ENCODE peak calls at places on chromosomes 4 and X, in seven cellular contexts. P is H9; T is HTR-8/SVneo; D is neural crest cell; U is WTC11; F is adipocyte; L is stimulated activated CD8-positive, alpha-beta memory T cell treated with anti-CD3 and anti-CD28 coated beads, Interleukin-15, amount 100 ng/mL, for 4 hours. E is an unnamed sample.

GRCh38 chrX:116276191-116276700 is 105.7 kb downstream of the AGTR2 start:
- DNase-seq in P (no peak), T (no peak), D (no peak), U (no peak), F (no peak), L (no peak), E (no peak)

GRCh38 chrX:2498781-2499302 is 1.9 kb downstream of the DHRSX start:
- DNase-seq in P (no peak), T (no peak), D (no peak), U (no peak), F (peak), L (no peak), E (no peak)

GRCh38 chrX:53729756-53730155 is 43.2 kb upstream of the HUWE1 start:
- DNase-seq in P (no peak), T (no peak), D (no peak), U (no peak), F (peak), L (no peak), E (no peak)

GRCh38 chr4:88828846-88829245 is 131.2 kb upstream of the NAP1L5 start:
- DNase-seq in P (no peak), T (no peak), D (no peak), U (no peak), F (peak), L (no peak), E (no peak)

GRCh38 chrX:15909605-15910004 is 55.0 kb upstream of the AP1S2 start:
- DNase-seq in P (peak), T (no peak), D (no peak), U (no peak), F (no peak), L (no peak), E (peak)

GRCh38 chr4:891747-892146 is 40.4 kb downstream of the GAK start:
- DNase-seq in P (peak), T (peak), D (peak), U (peak), F (no peak), L (no peak), E (peak)

GRCh38 chrX:15953801-15954200 is 99.2 kb upstream of the AP1S2 start:
- DNase-seq in P (no peak), T (no peak), D (no peak), U (no peak), F (no peak), L (no peak), E (no peak)

GRCh38 chr4:150779707-150780106 is 197.8 kb downstream of the MAB21L2 start:
- DNase-seq in P (no peak), T (no peak), D (no peak), U (no peak), F (no peak), L (no peak), E (no peak)

GRCh38 chr4:158496030-158496741 is 25.5 kb upstream of the RXFP1 start:
- DNase-seq in P (peak), T (peak), D (peak), U (peak), F (peak), L (no peak), E (peak)

GRCh38 chr4:100913685-100914084 is 395.9 kb upstream of the EMCN start:
- DNase-seq in P (peak), T (no peak), D (no peak), U (peak), F (no peak), L (no peak), E (peak)

GRCh38 chr4:79576480-79576803 is 168.4 kb upstream of the GK2 start:
- DNase-seq in P (no peak), T (peak), D (peak), U (no peak), F (peak), L (no peak), E (peak)

GRCh38 chr4:74631338-74631737 is 163.0 kb downstream of the BTC start:
- DNase-seq in P (no peak), T (no peak), D (no peak), U (no peak), F (no peak), L (no peak), E (no peak)

GRCh38 chr4:94595880-94596483 is 144.2 kb downstream of the PDLIM5 start:
- DNase-seq in P (no peak), T (peak), D (no peak), U (no peak), F (peak), L (no peak), E (peak)

GRCh38 chr4:688695-689497 is at the start of gene SLC49A3:
- DNase-seq in P (peak), T (no peak), D (no peak), U (peak), F (no peak), L (no peak), E (peak)

GRCh38 chrX:96685205-96686099 is 810 bp downstream of the DIAPH2 start:
- DNase-seq in P (peak), T (no peak), D (peak), U (peak), F (peak), L (no peak), E (no peak)

GRCh38 chr4:164894725-164895124 is 17.7 kb downstream of the APELA start:
- DNase-seq in P (no peak), T (no peak), D (no peak), U (no peak), F (no peak), L (no peak), E (no peak)

GRCh38 chr4:38021751-38022150 is 61.6 kb downstream of the PTTG2 start:
- DNase-seq in P (no peak), T (no peak), D (no peak), U (no peak), F (no peak), L (no peak), E (no peak)

GRCh38 chr4:18111100-18111499 is 89.5 kb upstream of the LCORL start:
- DNase-seq in P (no peak), T (no peak), D (no peak), U (no peak), F (peak), L (no peak), E (no peak)

GRCh38 chr4:116480486-116480990 is 604.8 kb downstream of the TRAM1L1 start:
- DNase-seq in P (no peak), T (no peak), D (no peak), U (no peak), F (no peak), L (no peak), E (no peak)

GRCh38 chr4:151228196-151229119 is 48.5 kb upstream of the PRSS48 start:
- DNase-seq in P (no peak), T (no peak), D (no peak), U (no peak), F (peak), L (no peak), E (no peak)

GRCh38 chr4:68630371-68630770 is 40.1 kb downstream of the UGT2B15 start:
- DNase-seq in P (no peak), T (no peak), D (no peak), U (no peak), F (no peak), L (no peak), E (no peak)

GRCh38 chr4:107950746-107951540 is 19.6 kb downstream of the CYP2U1 start:
- DNase-seq in P (no peak), T (no peak), D (no peak), U (no peak), F (peak), L (no peak), E (no peak)

GRCh38 chr4:184259866-184260265 is 42.2 kb upstream of the ENPP6 start:
- DNase-seq in P (no peak), T (no peak), D (no peak), U (no peak), F (no peak), L (no peak), E (no peak)

GRCh38 chr4:19999775-20000414 is 251.8 kb upstream of the SLIT2 start:
- DNase-seq in P (no peak), T (no peak), D (no peak), U (no peak), F (no peak), L (no peak), E (no peak)

GRCh38 chr4:139828966-139829662 is 163.5 kb downstream of the MGST2 start:
- DNase-seq in P (no peak), T (no peak), D (no peak), U (no peak), F (no peak), L (no peak), E (no peak)

GRCh38 chr4:99876946-99877345 is 17.3 kb downstream of the LAMTOR3 start:
- DNase-seq in P (no peak), T (no peak), D (no peak), U (no peak), F (no peak), L (no peak), E (no peak)

GRCh38 chr4:151427268-151427667 is 18.3 kb downstream of the FHIP1A start:
- DNase-seq in P (no peak), T (no peak), D (no peak), U (no peak), F (no peak), L (no peak), E (no peak)

GRCh38 chr4:111174331-111174730 is 551.5 kb upstream of the PITX2 start:
- DNase-seq in P (no peak), T (no peak), D (no peak), U (no peak), F (no peak), L (no peak), E (no peak)

GRCh38 chr4:18020145-18020670 is 1.3 kb downstream of the LCORL start:
- DNase-seq in P (peak), T (peak), D (peak), U (no peak), F (peak), L (no peak), E (no peak)

GRCh38 chrX:120755066-120755846 is 120.4 kb downstream of the CT47B1 start:
- DNase-seq in P (no peak), T (no peak), D (no peak), U (no peak), F (no peak), L (no peak), E (no peak)

GRCh38 chr4:68077301-68077700 is 52.4 kb downstream of the TMPRSS11F start:
- DNase-seq in P (no peak), T (no peak), D (no peak), U (no peak), F (no peak), L (no peak), E (no peak)

GRCh38 chrX:136431625-136432024 is 56.1 kb upstream of the BRS3 start:
- DNase-seq in P (no peak), T (no peak), D (no peak), U (no peak), F (no peak), L (no peak), E (no peak)

GRCh38 chr4:54315561-54315960 is 86.5 kb downstream of the PDGFRA start:
- DNase-seq in P (no peak), T (no peak), D (no peak), U (no peak), F (no peak), L (no peak), E (no peak)

GRCh38 chr4:56410247-56410646 is 23.0 kb upstream of the AASDH start:
- DNase-seq in P (peak), T (peak), D (no peak), U (no peak), F (peak), L (no peak), E (peak)

GRCh38 chrX:13387656-13388421 is 68.0 kb upstream of the ATXN3L start:
- DNase-seq in P (no peak), T (no peak), D (no peak), U (no peak), F (peak), L (no peak), E (no peak)

GRCh38 chr4:30068234-30068633 is 651.9 kb upstream of the PCDH7 start:
- DNase-seq in P (no peak), T (no peak), D (no peak), U (no peak), F (no peak), L (no peak), E (no peak)

GRCh38 chr4:7195138-7195510 is 2.8 kb downstream of the SORCS2 start:
- DNase-seq in P (peak), T (no peak), D (no peak), U (no peak), F (no peak), L (no peak), E (no peak)

GRCh38 chr4:2047031-2047660 is 12.0 kb upstream of the NAT8L start:
- DNase-seq in P (peak), T (no peak), D (no peak), U (no peak), F (no peak), L (no peak), E (peak)